ENCODE peak calls at places on chromosomes 13 and 19, in ten cellular contexts. V is fibroblast of lung; L is brain microvascular endothelial cell; W is CD4-positive, CD25-positive, alpha-beta regulatory T cell; K is GM23338; A is pancreas; C is tibial nerve; E is A673; P is esophagus muscularis mucosa; J is iPS DF 6.9. Y is an unnamed sample. For H3K36me3, the result is how much of the 10 kb centered on the place peaks cover.

GRCh38 chr13:109096101-109096500 is 466.7 kb downstream of the MYO16 start:
- DNase-seq in V (no peak), L (peak), W (no peak), K (no peak), A (no peak), C (no peak), E (peak), P (no peak), J (no peak), Y (no peak)

GRCh38 chr19:38869160-38869835 is 8.8 kb downstream of the RINL start:
- DNase-seq in V (no peak), L (no peak), W (peak), K (peak), A (no peak), C (no peak), E (no peak), P (no peak), J (no peak), Y (no peak)

GRCh38 chr13:48908381-48909087 is 67.2 kb upstream of the FNDC3A start:
- DNase-seq in V (peak), L (no peak), W (no peak), K (no peak), A (no peak), C (no peak), E (no peak), P (no peak), J (no peak), Y (no peak)

GRCh38 chr13:33466262-33466661 is 180.7 kb upstream of the STARD13 start:
- DNase-seq in V (no peak), L (no peak), W (no peak), K (no peak), A (no peak), C (no peak), E (no peak), P (no peak), J (no peak), Y (no peak)

GRCh38 chr13:79870123-79870522 is 389.2 kb downstream of the NDFIP2 start:
- DNase-seq in V (peak), L (no peak), W (no peak), K (peak), A (no peak), C (no peak), E (no peak), P (no peak), J (no peak), Y (no peak)

GRCh38 chr19:10230155-10230903 is 802 bp downstream of the S1PR2 start:
- DNase-seq in V (peak), L (no peak), W (peak), K (peak), A (no peak), C (peak), E (peak), P (no peak), J (no peak), Y (peak)

GRCh38 chr19:48715681-48716171 is 3.8 kb downstream of the MAMSTR start:
- DNase-seq in V (no peak), L (no peak), W (no peak), K (peak), A (no peak), C (no peak), E (no peak), P (no peak), J (no peak), Y (no peak)

GRCh38 chr19:2494447-2495129 is 18.7 kb downstream of the GADD45B start:
- DNase-seq in V (peak), L (peak), W (peak), K (peak), A (peak), C (peak), E (peak), P (no peak), J (no peak), Y (peak)

GRCh38 chr13:58992478-58993042 is 1171.2 kb downstream of the DIAPH3 start:
- DNase-seq in V (no peak), L (no peak), W (no peak), K (no peak), A (no peak), C (no peak), E (no peak), P (no peak), J (no peak), Y (no peak)

GRCh38 chr13:23941216-23941615 is 43.9 kb upstream of the C1QTNF9B start:
- DNase-seq in V (peak), L (no peak), W (no peak), K (no peak), A (no peak), C (no peak), E (no peak), P (no peak), J (no peak), Y (no peak)

GRCh38 chr19:7288131-7288530 is 6.1 kb downstream of the INSR start:
- DNase-seq in V (no peak), L (no peak), W (no peak), K (no peak), A (no peak), C (no peak), E (no peak), P (no peak), J (no peak), Y (no peak)

GRCh38 chr19:10471909-10472308 is 31.2 kb downstream of the KEAP1 start:
- DNase-seq in V (peak), L (peak), W (no peak), K (peak), A (no peak), C (no peak), E (peak), P (no peak), J (no peak), Y (no peak)

GRCh38 chr19:11256189-11256588 is 6.1 kb downstream of the DOCK6 start:
- DNase-seq in V (peak), L (no peak), W (no peak), K (no peak), A (no peak), C (no peak), E (no peak), P (no peak), J (no peak), Y (no peak)

GRCh38 chr13:113411216-113412023 is 41.9 kb downstream of the ADPRHL1 start:
- DNase-seq in V (peak), L (peak), W (no peak), K (no peak), A (no peak), C (peak), E (no peak), P (no peak), J (no peak), Y (no peak)

GRCh38 chr13:29857089-29857488 is 6.7 kb upstream of the UBL3 start:
- DNase-seq in V (no peak), L (no peak), W (no peak), K (no peak), A (no peak), C (no peak), E (no peak), P (no peak), J (no peak), Y (no peak)

GRCh38 chr19:50203281-50204080 is at the start of gene MYH14:
- DNase-seq in V (no peak), L (peak), W (no peak), K (peak), A (peak), C (peak), E (peak), P (peak), J (peak), Y (peak)

GRCh38 chr19:3506384-3507340 is 551 bp downstream of the FZR1 start:
- DNase-seq in V (no peak), L (peak), W (peak), K (peak), A (peak), C (peak), E (no peak), P (no peak), J (no peak), Y (peak)

GRCh38 chr13:41981961-41982723 is 21.2 kb upstream of the VWA8 start:
- DNase-seq in V (peak), L (no peak), W (no peak), K (no peak), A (no peak), C (no peak), E (no peak), P (no peak), J (no peak), Y (no peak)

GRCh38 chr19:6417713-6418561 is 6.7 kb downstream of the KHSRP start:
- DNase-seq in V (peak), L (no peak), W (no peak), K (peak), A (no peak), C (no peak), E (no peak), P (no peak), J (no peak), Y (no peak)

GRCh38 chr19:36688058-36688457 is 646 bp downstream of the ZNF567 start:
- DNase-seq in V (no peak), L (no peak), W (no peak), K (no peak), A (no peak), C (no peak), E (no peak), P (no peak), J (no peak), Y (no peak)

GRCh38 chr13:49399801-49400472 is 43.9 kb downstream of the CAB39L start:
- DNase-seq in V (no peak), L (no peak), W (no peak), K (no peak), A (no peak), C (no peak), E (no peak), P (no peak), J (no peak), Y (no peak)

GRCh38 chr19:43638214-43638990 is 1.2 kb downstream of the CADM4 start:
- DNase-seq in V (no peak), L (no peak), W (no peak), K (no peak), A (no peak), C (no peak), E (no peak), P (no peak), J (no peak), Y (no peak)

GRCh38 chr19:55285225-55285890 is 1.6 kb downstream of the BRSK1 start:
- DNase-seq in V (no peak), L (no peak), W (no peak), K (peak), A (no peak), C (no peak), E (no peak), P (no peak), J (no peak), Y (no peak)
- H3K4me3 ChIP-seq in V (peak), L (peak), W (no peak), K (peak), A (no peak), C (no peak), E (peak), P (peak), J (no peak), Y (no peak)

DNA sequence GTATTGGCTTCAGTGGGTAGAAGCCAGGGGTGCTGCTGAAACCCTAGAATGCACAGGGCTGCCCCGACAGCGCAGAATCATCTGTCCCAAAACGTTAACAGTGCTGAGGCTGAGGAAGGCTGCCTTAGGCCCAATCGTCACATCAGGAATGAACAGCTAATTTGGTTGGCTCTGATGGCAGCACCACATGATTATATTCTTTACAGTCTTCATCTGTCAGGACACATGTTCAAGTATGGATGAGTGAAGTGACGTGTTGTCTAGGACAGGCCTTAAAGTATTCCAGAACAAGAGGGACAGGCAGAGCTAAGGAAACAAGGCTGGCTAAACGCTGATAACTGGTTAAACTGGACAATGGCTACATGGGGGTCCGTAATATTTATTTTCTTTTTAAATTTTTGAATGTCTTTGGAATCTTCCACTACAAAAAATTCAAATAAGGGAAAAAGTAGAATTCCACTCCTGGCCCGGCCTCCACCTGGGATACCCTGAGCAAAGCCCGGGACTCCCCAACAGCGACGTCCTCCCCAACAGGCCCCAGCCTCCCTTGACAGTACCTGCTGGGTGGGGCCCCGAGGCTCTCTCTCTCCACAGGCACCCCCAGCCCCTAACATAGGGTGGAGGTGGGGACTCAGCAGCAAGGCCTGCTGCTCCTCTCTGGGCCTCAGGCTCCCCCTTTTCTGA is 14.8 kb upstream of the CCNP start:
- DNase-seq in V (no peak), L (no peak), W (no peak), K (no peak), A (no peak), C (no peak), E (no peak), P (no peak), J (no peak), Y (no peak)
- H3K36me3 ChIP-seq in V (under half), L (under half), W (half or more), K (under half), A (under half), C (half or more), E (under half), P (half or more), J (under half), Y (half or more)

GRCh38 chr19:17236414-17236716 is 9.4 kb downstream of the NR2F6 start:
- DNase-seq in V (no peak), L (no peak), W (no peak), K (peak), A (no peak), C (no peak), E (no peak), P (no peak), J (no peak), Y (no peak)

GRCh38 chr19:17236831-17237543 is 8.7 kb downstream of the NR2F6 start:
- DNase-seq in V (no peak), L (no peak), W (no peak), K (peak), A (no peak), C (no peak), E (no peak), P (no peak), J (no peak), Y (no peak)

GRCh38 chr19:17235618-17236413 is 9.8 kb downstream of the OCEL1 start:
- DNase-seq in V (peak), L (peak), W (peak), K (peak), A (peak), C (no peak), E (peak), P (no peak), J (no peak), Y (no peak)

GRCh38 chr19:17232258-17232657 is 6.2 kb downstream of the OCEL1 start:
- DNase-seq in V (no peak), L (no peak), W (no peak), K (no peak), A (no peak), C (no peak), E (no peak), P (no peak), J (no peak), Y (no peak)

DNA sequence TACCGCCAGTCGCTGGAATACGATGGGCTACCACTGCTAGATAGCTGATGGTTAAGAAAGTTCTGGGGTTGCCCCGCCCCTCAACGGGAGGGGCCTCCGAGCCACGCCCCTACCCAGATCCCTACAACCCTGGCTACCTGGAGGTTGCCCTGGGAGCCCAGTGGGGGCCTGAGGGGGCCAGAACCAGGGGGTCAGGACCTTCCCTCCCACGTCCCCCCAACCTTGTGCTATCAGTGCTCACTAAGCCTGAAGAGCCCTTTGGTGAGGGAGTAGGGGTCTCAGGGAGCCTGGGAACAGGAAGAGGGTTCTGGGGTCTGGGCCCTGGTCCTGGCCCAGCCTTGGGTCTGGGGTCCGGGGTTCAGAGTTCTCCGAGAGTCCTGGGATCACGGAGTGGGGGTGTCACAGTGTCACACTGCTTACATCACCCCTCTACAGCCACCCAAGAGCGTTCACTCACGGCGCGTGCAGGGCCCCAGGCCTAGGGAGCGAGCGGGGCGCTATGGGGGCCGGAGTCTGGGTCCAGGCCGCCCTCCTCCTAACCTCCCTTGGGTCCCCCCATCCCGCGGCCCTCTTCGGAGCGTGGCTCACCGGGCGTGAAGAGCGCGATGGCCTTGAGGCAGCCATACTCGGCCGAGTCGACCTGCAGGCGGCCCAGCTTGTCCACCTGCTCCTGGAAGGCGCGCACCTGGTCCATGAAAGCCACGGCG is 9.0 kb downstream of the OCEL1 start:
- DNase-seq in V (peak), L (peak), W (peak), K (peak), A (no peak), C (no peak), E (peak), P (no peak), J (no peak), Y (no peak)
- H3K4me3 ChIP-seq in V (peak), L (peak), W (peak), K (peak), A (peak), C (peak), E (peak), P (peak), J (peak), Y (peak)

DNA sequence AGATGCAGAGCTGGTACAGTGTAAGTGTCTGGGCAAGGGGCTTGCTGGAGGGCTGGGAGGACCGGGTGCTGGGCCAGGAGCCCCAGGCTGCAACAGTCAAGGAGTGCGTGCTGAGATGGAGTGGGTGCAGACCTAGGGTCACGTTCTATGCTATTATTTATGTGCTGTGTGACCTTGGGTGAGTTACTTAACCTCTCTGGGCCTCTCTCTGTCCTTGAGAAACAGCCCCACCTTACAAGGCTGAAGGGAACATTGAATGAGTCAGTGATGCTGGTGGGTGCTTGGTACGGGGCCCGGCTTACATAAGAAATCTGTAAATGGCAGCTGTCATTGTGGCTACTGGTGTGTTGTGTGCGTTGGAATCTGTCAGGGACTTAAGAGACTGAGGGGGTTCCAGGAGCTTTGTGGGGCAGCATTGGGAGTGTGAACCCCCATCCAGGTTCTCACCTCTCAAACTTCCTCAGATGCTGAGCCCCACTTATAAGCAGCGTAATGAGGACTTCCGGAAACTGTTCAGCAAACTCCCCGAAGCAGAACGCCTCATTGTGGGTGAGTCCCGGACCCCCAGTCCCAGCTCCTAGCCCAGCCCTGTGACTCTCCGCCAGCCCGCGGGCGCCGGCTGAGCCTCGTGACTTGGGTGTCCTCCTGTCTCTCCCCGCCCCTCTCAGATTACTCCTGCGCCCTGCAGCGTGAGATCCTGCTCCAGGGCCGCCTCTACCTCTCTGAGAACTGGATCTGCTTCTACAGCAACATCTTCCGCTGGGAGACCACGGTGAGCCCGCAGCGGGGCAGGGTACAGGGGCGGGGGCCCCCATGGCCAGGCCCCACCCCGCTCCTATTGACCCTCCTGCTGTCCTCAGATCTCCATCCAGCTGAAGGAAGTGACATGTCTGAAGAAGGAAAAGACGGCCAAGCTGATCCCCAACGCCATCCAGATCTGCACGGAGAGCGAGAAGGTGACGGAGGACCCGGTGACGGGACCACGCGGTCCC is 9.6 kb downstream of the GRAMD1A start:
- DNase-seq in V (no peak), L (no peak), W (no peak), K (no peak), A (no peak), C (no peak), E (no peak), P (no peak), J (no peak), Y (no peak)
- H3K36me3 ChIP-seq in V (under half), L (under half), W (under half), K (half or more), A (under half), C (half or more), E (half or more), P (under half), J (half or more), Y (under half)